ENCODE peak calls at places on chromosome 22, in nine cellular contexts. One of them, this sample, is unnamed.

GRCh38 chr22:49999063-49999900 is 13.3 kb downstream of the IL17REL start:
- DNase-seq in NCI-H2081: no peak
- DNase-seq in SK-N-SH: peak
- DNase-seq in cardiac muscle cell: peak
- DNase-seq in AG10803: no peak
- DNase-seq in thoracic aorta: peak
- DNase-seq in stimulated activated CD4-positive, alpha-beta T cell treated with anti-CD3 and anti-CD28 coated beads, Interleukin-15, amount 100 ng/mL, for 24 hours: peak
- DNase-seq in pancreas: peak
- DNase-seq in iPS-NIHi11: peak
- DNase-seq in this sample: no peak

GRCh38 chr22:38088723-38089473 is 4.9 kb upstream of the SLC16A8 start:
- DNase-seq in NCI-H2081: no peak
- DNase-seq in SK-N-SH: peak
- DNase-seq in cardiac muscle cell: no peak
- DNase-seq in AG10803: peak
- DNase-seq in thoracic aorta: no peak
- DNase-seq in stimulated activated CD4-positive, alpha-beta T cell treated with anti-CD3 and anti-CD28 coated beads, Interleukin-15, amount 100 ng/mL, for 24 hours: no peak
- DNase-seq in pancreas: peak
- DNase-seq in iPS-NIHi11: peak
- DNase-seq in this sample: peak

GRCh38 chr22:50276143-50276542 is 6.0 kb upstream of the MAPK11 start:
- DNase-seq in NCI-H2081: no peak
- DNase-seq in SK-N-SH: peak
- DNase-seq in cardiac muscle cell: peak
- DNase-seq in AG10803: peak
- DNase-seq in thoracic aorta: no peak
- DNase-seq in stimulated activated CD4-positive, alpha-beta T cell treated with anti-CD3 and anti-CD28 coated beads, Interleukin-15, amount 100 ng/mL, for 24 hours: peak
- DNase-seq in pancreas: no peak
- DNase-seq in iPS-NIHi11: peak
- DNase-seq in this sample: no peak

GRCh38 chr22:24189249-24190158 is 8.2 kb downstream of the SUSD2 start:
- DNase-seq in NCI-H2081: no peak
- DNase-seq in SK-N-SH: peak
- DNase-seq in cardiac muscle cell: peak
- DNase-seq in AG10803: peak
- DNase-seq in thoracic aorta: no peak
- DNase-seq in stimulated activated CD4-positive, alpha-beta T cell treated with anti-CD3 and anti-CD28 coated beads, Interleukin-15, amount 100 ng/mL, for 24 hours: peak
- DNase-seq in pancreas: peak
- DNase-seq in iPS-NIHi11: peak
- DNase-seq in this sample: peak

GRCh38 chr22:24758164-24758799 is 16.2 kb downstream of the PIWIL3 start:
- DNase-seq in NCI-H2081: peak
- DNase-seq in SK-N-SH: peak
- DNase-seq in cardiac muscle cell: peak
- DNase-seq in AG10803: peak
- DNase-seq in thoracic aorta: no peak
- DNase-seq in stimulated activated CD4-positive, alpha-beta T cell treated with anti-CD3 and anti-CD28 coated beads, Interleukin-15, amount 100 ng/mL, for 24 hours: peak
- DNase-seq in pancreas: no peak
- DNase-seq in iPS-NIHi11: peak
- DNase-seq in this sample: peak

GRCh38 chr22:50267591-50268390 is 2.4 kb downstream of the MAPK11 start:
- DNase-seq in NCI-H2081: no peak
- DNase-seq in SK-N-SH: peak
- DNase-seq in cardiac muscle cell: peak
- DNase-seq in AG10803: peak
- DNase-seq in thoracic aorta: no peak
- DNase-seq in stimulated activated CD4-positive, alpha-beta T cell treated with anti-CD3 and anti-CD28 coated beads, Interleukin-15, amount 100 ng/mL, for 24 hours: peak
- DNase-seq in pancreas: no peak
- DNase-seq in iPS-NIHi11: peak
- DNase-seq in this sample: peak

GRCh38 chr22:45867118-45867905 is 109.7 kb downstream of the WNT7B start:
- DNase-seq in NCI-H2081: no peak
- DNase-seq in SK-N-SH: peak
- DNase-seq in cardiac muscle cell: peak
- DNase-seq in AG10803: peak
- DNase-seq in thoracic aorta: no peak
- DNase-seq in stimulated activated CD4-positive, alpha-beta T cell treated with anti-CD3 and anti-CD28 coated beads, Interleukin-15, amount 100 ng/mL, for 24 hours: no peak
- DNase-seq in pancreas: peak
- DNase-seq in iPS-NIHi11: peak
- DNase-seq in this sample: peak

GRCh38 chr22:39913886-39914285 is 13.0 kb downstream of the GRAP2 start:
- DNase-seq in NCI-H2081: no peak
- DNase-seq in SK-N-SH: peak
- DNase-seq in cardiac muscle cell: no peak
- DNase-seq in AG10803: no peak
- DNase-seq in thoracic aorta: no peak
- DNase-seq in stimulated activated CD4-positive, alpha-beta T cell treated with anti-CD3 and anti-CD28 coated beads, Interleukin-15, amount 100 ng/mL, for 24 hours: no peak
- DNase-seq in pancreas: no peak
- DNase-seq in iPS-NIHi11: no peak
- DNase-seq in this sample: no peak

GRCh38 chr22:38861927-38862326 is 10.1 kb downstream of the CBX6 start:
- DNase-seq in NCI-H2081: no peak
- DNase-seq in SK-N-SH: no peak
- DNase-seq in cardiac muscle cell: no peak
- DNase-seq in AG10803: no peak
- DNase-seq in thoracic aorta: no peak
- DNase-seq in stimulated activated CD4-positive, alpha-beta T cell treated with anti-CD3 and anti-CD28 coated beads, Interleukin-15, amount 100 ng/mL, for 24 hours: no peak
- DNase-seq in pancreas: no peak
- DNase-seq in iPS-NIHi11: no peak
- DNase-seq in this sample: no peak

GRCh38 chr22:23246982-23247766 is 66.9 kb downstream of the BCR start:
- DNase-seq in NCI-H2081: no peak
- DNase-seq in SK-N-SH: no peak
- DNase-seq in cardiac muscle cell: no peak
- DNase-seq in AG10803: no peak
- DNase-seq in thoracic aorta: no peak
- DNase-seq in stimulated activated CD4-positive, alpha-beta T cell treated with anti-CD3 and anti-CD28 coated beads, Interleukin-15, amount 100 ng/mL, for 24 hours: no peak
- DNase-seq in pancreas: no peak
- DNase-seq in iPS-NIHi11: no peak
- DNase-seq in this sample: no peak

GRCh38 chr22:39457546-39458442 is 982 bp downstream of the MGAT3 start:
- DNase-seq in NCI-H2081: no peak
- DNase-seq in SK-N-SH: peak
- DNase-seq in cardiac muscle cell: peak
- DNase-seq in AG10803: no peak
- DNase-seq in thoracic aorta: no peak
- DNase-seq in stimulated activated CD4-positive, alpha-beta T cell treated with anti-CD3 and anti-CD28 coated beads, Interleukin-15, amount 100 ng/mL, for 24 hours: no peak
- DNase-seq in pancreas: no peak
- DNase-seq in iPS-NIHi11: peak
- DNase-seq in this sample: no peak

GRCh38 chr22:50476819-50477344 is 2.0 kb upstream of the SBF1 start:
- DNase-seq in NCI-H2081: no peak
- DNase-seq in SK-N-SH: no peak
- DNase-seq in cardiac muscle cell: no peak
- DNase-seq in AG10803: no peak
- DNase-seq in thoracic aorta: no peak
- DNase-seq in stimulated activated CD4-positive, alpha-beta T cell treated with anti-CD3 and anti-CD28 coated beads, Interleukin-15, amount 100 ng/mL, for 24 hours: no peak
- DNase-seq in pancreas: no peak
- DNase-seq in iPS-NIHi11: no peak
- DNase-seq in this sample: no peak

GRCh38 chr22:23834830-23835772 is 3.7 kb downstream of the DERL3 start:
- DNase-seq in NCI-H2081: no peak
- DNase-seq in SK-N-SH: peak
- DNase-seq in cardiac muscle cell: no peak
- DNase-seq in AG10803: no peak
- DNase-seq in thoracic aorta: no peak
- DNase-seq in stimulated activated CD4-positive, alpha-beta T cell treated with anti-CD3 and anti-CD28 coated beads, Interleukin-15, amount 100 ng/mL, for 24 hours: no peak
- DNase-seq in pancreas: peak
- DNase-seq in iPS-NIHi11: no peak
- DNase-seq in this sample: no peak

GRCh38 chr22:41526802-41527799 is 17.2 kb downstream of the POLR3H start:
- DNase-seq in NCI-H2081: no peak
- DNase-seq in SK-N-SH: peak
- DNase-seq in cardiac muscle cell: peak
- DNase-seq in AG10803: peak
- DNase-seq in thoracic aorta: no peak
- DNase-seq in stimulated activated CD4-positive, alpha-beta T cell treated with anti-CD3 and anti-CD28 coated beads, Interleukin-15, amount 100 ng/mL, for 24 hours: peak
- DNase-seq in pancreas: peak
- DNase-seq in iPS-NIHi11: peak
- DNase-seq in this sample: peak

GRCh38 chr22:41429232-41429945 is 17.2 kb downstream of the TOB2 start:
- DNase-seq in NCI-H2081: no peak
- DNase-seq in SK-N-SH: no peak
- DNase-seq in cardiac muscle cell: no peak
- DNase-seq in AG10803: no peak
- DNase-seq in thoracic aorta: no peak
- DNase-seq in stimulated activated CD4-positive, alpha-beta T cell treated with anti-CD3 and anti-CD28 coated beads, Interleukin-15, amount 100 ng/mL, for 24 hours: no peak
- DNase-seq in pancreas: no peak
- DNase-seq in iPS-NIHi11: no peak
- DNase-seq in this sample: peak

GRCh38 chr22:27185099-27185709 is 527.8 kb downstream of the MIAT start:
- DNase-seq in NCI-H2081: no peak
- DNase-seq in SK-N-SH: no peak
- DNase-seq in cardiac muscle cell: no peak
- DNase-seq in AG10803: no peak
- DNase-seq in thoracic aorta: no peak
- DNase-seq in stimulated activated CD4-positive, alpha-beta T cell treated with anti-CD3 and anti-CD28 coated beads, Interleukin-15, amount 100 ng/mL, for 24 hours: no peak
- DNase-seq in pancreas: no peak
- DNase-seq in iPS-NIHi11: no peak
- DNase-seq in this sample: no peak

GRCh38 chr22:41922940-41923594 is 3.5 kb downstream of the TNFRSF13C start:
- DNase-seq in NCI-H2081: no peak
- DNase-seq in SK-N-SH: no peak
- DNase-seq in cardiac muscle cell: no peak
- DNase-seq in AG10803: no peak
- DNase-seq in thoracic aorta: no peak
- DNase-seq in stimulated activated CD4-positive, alpha-beta T cell treated with anti-CD3 and anti-CD28 coated beads, Interleukin-15, amount 100 ng/mL, for 24 hours: no peak
- DNase-seq in pancreas: peak
- DNase-seq in iPS-NIHi11: no peak
- DNase-seq in this sample: no peak

GRCh38 chr22:40237241-40237640 is 59.5 kb downstream of the TNRC6B start:
- DNase-seq in NCI-H2081: no peak
- DNase-seq in SK-N-SH: no peak
- DNase-seq in cardiac muscle cell: no peak
- DNase-seq in AG10803: no peak
- DNase-seq in thoracic aorta: no peak
- DNase-seq in stimulated activated CD4-positive, alpha-beta T cell treated with anti-CD3 and anti-CD28 coated beads, Interleukin-15, amount 100 ng/mL, for 24 hours: peak
- DNase-seq in pancreas: no peak
- DNase-seq in iPS-NIHi11: no peak
- DNase-seq in this sample: no peak

GRCh38 chr22:22094514-22094913 is 111.9 kb upstream of the TOP3B start:
- DNase-seq in NCI-H2081: no peak
- DNase-seq in SK-N-SH: no peak
- DNase-seq in cardiac muscle cell: no peak
- DNase-seq in AG10803: no peak
- DNase-seq in thoracic aorta: no peak
- DNase-seq in stimulated activated CD4-positive, alpha-beta T cell treated with anti-CD3 and anti-CD28 coated beads, Interleukin-15, amount 100 ng/mL, for 24 hours: no peak
- DNase-seq in pancreas: no peak
- DNase-seq in iPS-NIHi11: no peak
- DNase-seq in this sample: no peak

GRCh38 chr22:24060375-24060788 is 49.3 kb downstream of the CABIN1 start:
- DNase-seq in NCI-H2081: no peak
- DNase-seq in SK-N-SH: no peak
- DNase-seq in cardiac muscle cell: no peak
- DNase-seq in AG10803: peak
- DNase-seq in thoracic aorta: peak
- DNase-seq in stimulated activated CD4-positive, alpha-beta T cell treated with anti-CD3 and anti-CD28 coated beads, Interleukin-15, amount 100 ng/mL, for 24 hours: no peak
- DNase-seq in pancreas: no peak
- DNase-seq in iPS-NIHi11: no peak
- DNase-seq in this sample: peak

GRCh38 chr22:35743466-35743865 is 25.8 kb downstream of the APOL5 start:
- DNase-seq in NCI-H2081: no peak
- DNase-seq in SK-N-SH: no peak
- DNase-seq in cardiac muscle cell: no peak
- DNase-seq in AG10803: peak
- DNase-seq in thoracic aorta: no peak
- DNase-seq in stimulated activated CD4-positive, alpha-beta T cell treated with anti-CD3 and anti-CD28 coated beads, Interleukin-15, amount 100 ng/mL, for 24 hours: no peak
- DNase-seq in pancreas: no peak
- DNase-seq in iPS-NIHi11: no peak
- DNase-seq in this sample: peak

GRCh38 chr22:44523981-44524759 is 26.1 kb upstream of the RTL6 start:
- DNase-seq in NCI-H2081: no peak
- DNase-seq in SK-N-SH: no peak
- DNase-seq in cardiac muscle cell: peak
- DNase-seq in AG10803: peak
- DNase-seq in thoracic aorta: no peak
- DNase-seq in stimulated activated CD4-positive, alpha-beta T cell treated with anti-CD3 and anti-CD28 coated beads, Interleukin-15, amount 100 ng/mL, for 24 hours: no peak
- DNase-seq in pancreas: no peak
- DNase-seq in iPS-NIHi11: no peak
- DNase-seq in this sample: peak

GRCh38 chr22:30262917-30263741 is 3.5 kb downstream of the OSM start:
- DNase-seq in NCI-H2081: peak
- DNase-seq in SK-N-SH: peak
- DNase-seq in cardiac muscle cell: peak
- DNase-seq in AG10803: peak
- DNase-seq in thoracic aorta: no peak
- DNase-seq in stimulated activated CD4-positive, alpha-beta T cell treated with anti-CD3 and anti-CD28 coated beads, Interleukin-15, amount 100 ng/mL, for 24 hours: peak
- DNase-seq in pancreas: peak
- DNase-seq in iPS-NIHi11: peak
- DNase-seq in this sample: peak

GRCh38 chr22:24948356-24949202 is 2.1 kb upstream of the LHFPL7 start:
- DNase-seq in NCI-H2081: no peak
- DNase-seq in SK-N-SH: no peak
- DNase-seq in cardiac muscle cell: no peak
- DNase-seq in AG10803: no peak
- DNase-seq in thoracic aorta: no peak
- DNase-seq in stimulated activated CD4-positive, alpha-beta T cell treated with anti-CD3 and anti-CD28 coated beads, Interleukin-15, amount 100 ng/mL, for 24 hours: no peak
- DNase-seq in pancreas: peak
- DNase-seq in iPS-NIHi11: no peak
- DNase-seq in this sample: no peak

GRCh38 chr22:39229075-39229474 is 15.7 kb downstream of the PDGFB start:
- DNase-seq in NCI-H2081: no peak
- DNase-seq in SK-N-SH: no peak
- DNase-seq in cardiac muscle cell: no peak
- DNase-seq in AG10803: no peak
- DNase-seq in thoracic aorta: no peak
- DNase-seq in stimulated activated CD4-positive, alpha-beta T cell treated with anti-CD3 and anti-CD28 coated beads, Interleukin-15, amount 100 ng/mL, for 24 hours: no peak
- DNase-seq in pancreas: no peak
- DNase-seq in iPS-NIHi11: no peak
- DNase-seq in this sample: no peak

GRCh38 chr22:39985383-39986045 is 9.2 kb upstream of the FAM83F start:
- DNase-seq in NCI-H2081: no peak
- DNase-seq in SK-N-SH: no peak
- DNase-seq in cardiac muscle cell: no peak
- DNase-seq in AG10803: no peak
- DNase-seq in thoracic aorta: no peak
- DNase-seq in stimulated activated CD4-positive, alpha-beta T cell treated with anti-CD3 and anti-CD28 coated beads, Interleukin-15, amount 100 ng/mL, for 24 hours: peak
- DNase-seq in pancreas: no peak
- DNase-seq in iPS-NIHi11: no peak
- DNase-seq in this sample: no peak

GRCh38 chr22:25697978-25698377 is 44.0 kb upstream of the MYO18B start:
- DNase-seq in NCI-H2081: no peak
- DNase-seq in SK-N-SH: no peak
- DNase-seq in cardiac muscle cell: no peak
- DNase-seq in AG10803: no peak
- DNase-seq in thoracic aorta: no peak
- DNase-seq in stimulated activated CD4-positive, alpha-beta T cell treated with anti-CD3 and anti-CD28 coated beads, Interleukin-15, amount 100 ng/mL, for 24 hours: no peak
- DNase-seq in pancreas: no peak
- DNase-seq in iPS-NIHi11: no peak
- DNase-seq in this sample: no peak

GRCh38 chr22:20551805-20552449 is 44.5 kb downstream of the MED15 start:
- DNase-seq in NCI-H2081: no peak
- DNase-seq in SK-N-SH: no peak
- DNase-seq in cardiac muscle cell: no peak
- DNase-seq in AG10803: peak
- DNase-seq in thoracic aorta: no peak
- DNase-seq in stimulated activated CD4-positive, alpha-beta T cell treated with anti-CD3 and anti-CD28 coated beads, Interleukin-15, amount 100 ng/mL, for 24 hours: peak
- DNase-seq in pancreas: no peak
- DNase-seq in iPS-NIHi11: peak
- DNase-seq in this sample: no peak

GRCh38 chr22:50525991-50526848 is 822 bp upstream of the SCO2 start:
- DNase-seq in NCI-H2081: peak
- DNase-seq in SK-N-SH: peak
- DNase-seq in cardiac muscle cell: peak
- DNase-seq in AG10803: peak
- DNase-seq in thoracic aorta: no peak
- DNase-seq in stimulated activated CD4-positive, alpha-beta T cell treated with anti-CD3 and anti-CD28 coated beads, Interleukin-15, amount 100 ng/mL, for 24 hours: peak
- DNase-seq in pancreas: peak
- DNase-seq in iPS-NIHi11: peak
- DNase-seq in this sample: peak

GRCh38 chr22:40323681-40324083 is 22.6 kb upstream of the ADSL start:
- DNase-seq in NCI-H2081: no peak
- DNase-seq in SK-N-SH: peak
- DNase-seq in cardiac muscle cell: no peak
- DNase-seq in AG10803: peak
- DNase-seq in thoracic aorta: no peak
- DNase-seq in stimulated activated CD4-positive, alpha-beta T cell treated with anti-CD3 and anti-CD28 coated beads, Interleukin-15, amount 100 ng/mL, for 24 hours: peak
- DNase-seq in pancreas: no peak
- DNase-seq in iPS-NIHi11: no peak
- DNase-seq in this sample: no peak

GRCh38 chr22:46355369-46355995 is 20.0 kb downstream of the TRMU start:
- DNase-seq in NCI-H2081: peak
- DNase-seq in SK-N-SH: peak
- DNase-seq in cardiac muscle cell: peak
- DNase-seq in AG10803: peak
- DNase-seq in thoracic aorta: no peak
- DNase-seq in stimulated activated CD4-positive, alpha-beta T cell treated with anti-CD3 and anti-CD28 coated beads, Interleukin-15, amount 100 ng/mL, for 24 hours: peak
- DNase-seq in pancreas: peak
- DNase-seq in iPS-NIHi11: peak
- DNase-seq in this sample: peak